ENCODE peak calls at places on chromosomes 16 and 17, in four cellular contexts. R is PC-9, L is AG04449, Q is HFF-Myc. I is an unnamed sample.

GRCh38 chr17:68346448-68346847 is 55.2 kb downstream of the ARSG start:
- DNase-seq in R (no peak), L (no peak), Q (no peak), I (no peak)

GRCh38 chr17:2179615-2180295 is 123.8 kb downstream of the SMG6 start:
- DNase-seq in R (no peak), L (no peak), Q (peak), I (peak)

GRCh38 chr17:28317099-28317964 is 1.7 kb upstream of the TMEM97 start:
- DNase-seq in R (no peak), L (no peak), Q (no peak), I (no peak)

GRCh38 chr17:66682293-66682692 is 152.6 kb upstream of the CACNG5 start:
- DNase-seq in R (no peak), L (no peak), Q (no peak), I (no peak)

GRCh38 chr16:88061346-88062110 is 110.3 kb downstream of the BANP start:
- DNase-seq in R (no peak), L (no peak), Q (no peak), I (no peak)

GRCh38 chr17:3914319-3914685 is 2.0 kb downstream of the P2RX1 start:
- DNase-seq in R (no peak), L (no peak), Q (no peak), I (no peak)

GRCh38 chr16:83701494-83701893 is 106.3 kb upstream of the HSBP1 start:
- DNase-seq in R (no peak), L (no peak), Q (peak), I (no peak)

GRCh38 chr17:48012151-48012520 is 25.5 kb downstream of the COPZ2 start:
- DNase-seq in R (no peak), L (no peak), Q (peak), I (no peak)

GRCh38 chr16:86519649-86520316 is 9.5 kb downstream of the FOXF1 start:
- DNase-seq in R (no peak), L (no peak), Q (no peak), I (no peak)

GRCh38 chr17:55390364-55390977 is 31.2 kb downstream of the MMD start:
- DNase-seq in R (no peak), L (no peak), Q (no peak), I (no peak)

GRCh38 chr16:85486256-85486915 is 126.7 kb upstream of the GSE1 start:
- DNase-seq in R (no peak), L (no peak), Q (no peak), I (no peak)

GRCh38 chr17:83052241-83052564 is 27.2 kb upstream of the METRNL start:
- DNase-seq in R (no peak), L (no peak), Q (no peak), I (no peak)

GRCh38 chr17:27601069-27601974 is 29.7 kb upstream of the LGALS9 start:
- DNase-seq in R (no peak), L (no peak), Q (peak), I (peak)

GRCh38 chr16:87132361-87133014 is 184.7 kb downstream of the C16orf95 start:
- DNase-seq in R (no peak), L (peak), Q (no peak), I (peak)

GRCh38 chr16:59330030-59330670 is 596.0 kb upstream of the GOT2 start:
- DNase-seq in R (no peak), L (peak), Q (no peak), I (no peak)

GRCh38 chr17:17205368-17206148 is 575 bp downstream of the PLD6 start:
- DNase-seq in R (peak), L (no peak), Q (no peak), I (no peak)

GRCh38 chr17:28726396-28726911 is 421 bp upstream of the TLCD1 start:
- DNase-seq in R (no peak), L (no peak), Q (no peak), I (no peak)

GRCh38 chr17:7250655-7251329 is 742 bp downstream of the CTDNEP1 start:
- DNase-seq in R (no peak), L (no peak), Q (no peak), I (no peak)

GRCh38 chr17:16870253-16871245 is 101.4 kb downstream of the TNFRSF13B start:
- DNase-seq in R (no peak), L (no peak), Q (no peak), I (no peak)

GRCh38 chr16:56360117-56361008 is 65.0 kb downstream of the AMFR start:
- DNase-seq in R (peak), L (no peak), Q (no peak), I (no peak)

GRCh38 chr17:9021158-9021984 is at the start of gene NTN1:
- DNase-seq in R (no peak), L (no peak), Q (no peak), I (no peak)

GRCh38 chr16:84718-85452 is 6.9 kb downstream of the MPG start:
- DNase-seq in R (no peak), L (peak), Q (no peak), I (peak)

GRCh38 chr17:74380086-74380958 is 13.0 kb downstream of the GPR142 start:
- DNase-seq in R (peak), L (no peak), Q (no peak), I (no peak)

DNA sequence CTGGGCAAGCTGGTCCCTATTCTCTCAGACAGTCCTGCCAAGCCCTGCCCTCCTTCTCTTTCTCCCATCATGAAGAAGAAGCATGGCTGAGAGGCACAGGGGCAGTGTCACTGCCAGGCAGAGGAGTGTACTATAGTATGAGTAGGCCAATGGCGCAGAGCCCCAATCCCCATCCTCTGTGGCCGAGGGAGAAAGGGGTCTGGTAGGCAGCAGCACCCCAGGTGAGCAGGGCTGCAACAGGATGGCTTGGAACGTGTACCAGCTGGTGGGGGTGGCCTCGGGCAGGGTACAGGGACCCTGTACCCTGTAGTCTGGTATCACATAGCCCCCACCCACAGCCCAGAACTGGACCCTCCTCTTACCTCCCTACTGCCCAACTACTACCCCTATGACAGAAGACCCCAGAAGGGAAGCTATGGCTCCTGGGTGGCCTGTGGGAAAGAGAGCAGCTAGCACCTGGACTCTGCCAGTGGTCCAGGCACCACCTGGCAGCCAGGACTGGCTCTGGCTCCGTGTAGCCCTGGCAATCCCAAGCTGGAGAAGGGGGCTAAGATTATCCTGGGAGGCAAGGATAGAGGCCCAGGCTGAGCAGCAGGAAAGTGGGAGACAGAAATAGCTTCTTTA is 4.4 kb downstream of the SMARCD2 start:
- DNase-seq in R (no peak), L (no peak), Q (no peak), I (no peak)
- H3K4me3 ChIP-seq in R (no peak), L (no peak), Q (no peak), I (no peak)

GRCh38 chr17:22692801-22693171 is 1000.5 kb downstream of the KCNJ18 start:
- DNase-seq in R (no peak), L (no peak), Q (no peak), I (no peak)

GRCh38 chr17:22692066-22692800 is 999.9 kb downstream of the KCNJ18 start:
- DNase-seq in R (no peak), L (no peak), Q (no peak), I (no peak)

GRCh38 chr17:22694362-22695227 is 1002.3 kb downstream of the KCNJ18 start:
- DNase-seq in R (no peak), L (no peak), Q (no peak), I (no peak)

GRCh38 chr17:22695228-22695619 is 1002.9 kb downstream of the KCNJ18 start:
- DNase-seq in R (no peak), L (no peak), Q (no peak), I (no peak)
- TF ChIP-seq CTCF in R (no peak), L (no peak), Q (peak), I (no peak)

GRCh38 chr17:81518113-81518784 is 5.7 kb upstream of the ACTG1 start:
- DNase-seq in R (peak), L (no peak), Q (no peak), I (no peak)
- H3K4me3 ChIP-seq in R (peak), L (peak), Q (peak), I (peak)

GRCh38 chr17:44952946-44953475 is 5.4 kb upstream of the KIF18B start:
- DNase-seq in R (no peak), L (no peak), Q (no peak), I (no peak)
- TF ChIP-seq CTCF in R (no peak), L (no peak), Q (no peak), I (no peak)

GRCh38 chr17:77144227-77144626 is 3.5 kb downstream of the SEC14L1 start:
- DNase-seq in R (no peak), L (no peak), Q (no peak), I (no peak)
- H3K4me3 ChIP-seq in R (no peak), L (no peak), Q (no peak), I (no peak)

GRCh38 chr16:89491238-89491869 is 993 bp upstream of the ANKRD11 start:
- DNase-seq in R (peak), L (no peak), Q (no peak), I (no peak)
- TF ChIP-seq CTCF in R (peak), L (no peak), Q (no peak), I (peak)

GRCh38 chr16:67944690-67945391 is 921 bp upstream of the LCAT start:
- DNase-seq in R (no peak), L (no peak), Q (no peak), I (no peak)

GRCh38 chr16:67943256-67943618 is 683 bp downstream of the LCAT start:
- DNase-seq in R (no peak), L (no peak), Q (no peak), I (no peak)

GRCh38 chr16:67942510-67943255 is 1.2 kb downstream of the LCAT start:
- DNase-seq in R (no peak), L (no peak), Q (no peak), I (no peak)

GRCh38 chr16:67945392-67945933 is 1.5 kb upstream of the LCAT start:
- DNase-seq in R (no peak), L (no peak), Q (no peak), I (no peak)

GRCh38 chr16:67943619-67944503 is at the start of gene LCAT:
- DNase-seq in R (no peak), L (no peak), Q (no peak), I (no peak)
- H3K4me3 ChIP-seq in R (no peak), L (no peak), Q (no peak), I (no peak)

GRCh38 chr17:11264183-11264871 is 23.3 kb downstream of the SHISA6 start:
- DNase-seq in R (no peak), L (no peak), Q (no peak), I (no peak)
- TF ChIP-seq CTCF in R (peak), L (no peak), Q (peak), I (no peak)

DNA sequence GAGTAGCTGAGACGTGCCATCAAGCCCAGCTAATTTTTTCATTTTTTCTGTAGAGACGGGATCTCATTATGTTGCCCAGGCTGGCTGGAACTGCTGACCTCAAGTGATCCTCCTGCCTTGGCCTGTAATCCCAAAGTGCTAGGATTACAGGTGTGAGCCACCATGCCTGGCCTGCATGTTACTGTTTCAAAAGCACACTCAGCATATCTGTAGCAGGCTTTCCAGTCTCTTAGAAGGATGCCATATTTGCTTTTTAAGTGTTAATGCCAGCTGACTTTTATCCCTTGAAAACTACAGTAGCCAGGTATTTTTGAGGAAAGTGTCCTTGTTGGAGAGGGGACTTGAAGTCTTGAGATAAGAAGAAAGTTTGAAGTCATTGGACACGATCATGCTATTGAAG is 15.3 kb upstream of the SPAG9 start:
- DNase-seq in R (no peak), L (no peak), Q (no peak), I (no peak)
- H3K4me3 ChIP-seq in R (no peak), L (no peak), Q (no peak), I (no peak)